ENCODE peak calls at places on chromosomes 16 and 17, in four cellular contexts. One of them, this sample, is unnamed.

GRCh38 chr17:31089461-31089860 is 5.3 kb upstream of the NF1 start:
- DNase-seq in HL-60: no peak
- DNase-seq in K562: no peak
- DNase-seq in GM12878: no peak
- DNase-seq in this sample: no peak

GRCh38 chr16:19239756-19240155 is 45.8 kb upstream of the CLEC19A start:
- DNase-seq in HL-60: no peak
- DNase-seq in K562: no peak
- DNase-seq in GM12878: no peak
- DNase-seq in this sample: no peak

GRCh38 chr17:61144137-61144536 is 255.5 kb upstream of the TBX2 start:
- DNase-seq in HL-60: no peak
- DNase-seq in K562: no peak
- DNase-seq in GM12878: no peak
- DNase-seq in this sample: no peak

GRCh38 chr17:67999291-67999911 is 3.1 kb upstream of the C17orf58 start:
- DNase-seq in GM12878: no peak
- DNase-seq in K562: no peak
- DNase-seq in HL-60: no peak
- DNase-seq in this sample: no peak

GRCh38 chr16:78487471-78487870 is 388.0 kb downstream of the WWOX start:
- DNase-seq in K562: no peak
- DNase-seq in HL-60: no peak
- DNase-seq in GM12878: no peak
- DNase-seq in this sample: no peak

GRCh38 chr16:27335349-27336052 is 21.7 kb downstream of the IL4R start:
- DNase-seq in HL-60: no peak
- DNase-seq in GM12878: no peak
- DNase-seq in K562: no peak
- DNase-seq in this sample: no peak

GRCh38 chr16:82699711-82700495 is 73.1 kb downstream of the CDH13 start:
- DNase-seq in HL-60: no peak
- DNase-seq in GM12878: no peak
- DNase-seq in K562: no peak
- DNase-seq in this sample: no peak

GRCh38 chr17:37039269-37039668 is 90.5 kb downstream of the AATF start:
- DNase-seq in K562: no peak
- DNase-seq in GM12878: no peak
- DNase-seq in HL-60: no peak
- DNase-seq in this sample: no peak

GRCh38 chr17:69031839-69032238 is 28.9 kb downstream of the ABCA9 start:
- DNase-seq in HL-60: no peak
- DNase-seq in GM12878: no peak
- DNase-seq in K562: no peak
- DNase-seq in this sample: no peak

GRCh38 chr16:81158964-81159363 is 62.8 kb upstream of the GCSH start:
- DNase-seq in K562: no peak
- DNase-seq in GM12878: no peak
- DNase-seq in HL-60: no peak
- DNase-seq in this sample: no peak

GRCh38 chr16:22813223-22813945 is 578 bp upstream of the HS3ST2 start:
- DNase-seq in HL-60: peak
- DNase-seq in GM12878: no peak
- DNase-seq in K562: peak
- DNase-seq in this sample: peak

GRCh38 chr16:67241008-67241900 is 6.0 kb downstream of the FHOD1 start:
- DNase-seq in HL-60: no peak
- DNase-seq in GM12878: no peak
- DNase-seq in K562: peak
- DNase-seq in this sample: no peak

GRCh38 chr17:75557075-75557851 is 30.3 kb upstream of the MYO15B start:
- DNase-seq in GM12878: no peak
- DNase-seq in HL-60: no peak
- DNase-seq in K562: peak
- DNase-seq in this sample: no peak

GRCh38 chr17:1912146-1912545 is 82.3 kb downstream of the RPA1 start:
- DNase-seq in GM12878: no peak
- DNase-seq in K562: no peak
- DNase-seq in HL-60: no peak
- DNase-seq in this sample: no peak

GRCh38 chr16:89912143-89912542 is 6.5 kb upstream of the MC1R start:
- DNase-seq in K562: no peak
- DNase-seq in HL-60: no peak
- DNase-seq in GM12878: no peak
- DNase-seq in this sample: no peak

GRCh38 chr17:79620207-79621038 is 9.6 kb upstream of the RBFOX3 start:
- DNase-seq in K562: no peak
- DNase-seq in GM12878: no peak
- DNase-seq in HL-60: no peak
- DNase-seq in this sample: no peak

GRCh38 chr17:19940722-19941464 is 36.7 kb downstream of the AKAP10 start:
- DNase-seq in GM12878: no peak
- DNase-seq in K562: no peak
- DNase-seq in HL-60: no peak
- DNase-seq in this sample: no peak

GRCh38 chr17:48028736-48029135 is 8.9 kb downstream of the COPZ2 start:
- DNase-seq in GM12878: no peak
- DNase-seq in K562: no peak
- DNase-seq in HL-60: no peak
- DNase-seq in this sample: no peak

GRCh38 chr17:18261659-18262058 is 1.2 kb downstream of the MIEF2 start:
- DNase-seq in K562: no peak
- DNase-seq in GM12878: no peak
- DNase-seq in HL-60: no peak
- DNase-seq in this sample: no peak

GRCh38 chr16:8861563-8862308 is 7.1 kb downstream of the CARHSP1 start:
- DNase-seq in HL-60: no peak
- DNase-seq in GM12878: no peak
- DNase-seq in K562: peak
- DNase-seq in this sample: no peak

GRCh38 chr17:50028207-50029120 is 27.4 kb upstream of the ITGA3 start:
- DNase-seq in GM12878: no peak
- DNase-seq in HL-60: no peak
- DNase-seq in K562: no peak
- DNase-seq in this sample: no peak

GRCh38 chr16:16041196-16041892 is 91.9 kb downstream of the ABCC1 start:
- DNase-seq in K562: no peak
- DNase-seq in GM12878: no peak
- DNase-seq in HL-60: no peak
- DNase-seq in this sample: no peak

GRCh38 chr17:81487487-81488275 is 24.9 kb downstream of the ACTG1 start:
- DNase-seq in HL-60: no peak
- DNase-seq in GM12878: no peak
- DNase-seq in K562: peak
- DNase-seq in this sample: peak

GRCh38 chr16:67542464-67542863 is 13.8 kb downstream of the RIPOR1 start:
- DNase-seq in HL-60: no peak
- DNase-seq in GM12878: no peak
- DNase-seq in K562: peak
- DNase-seq in this sample: peak

GRCh38 chr17:36550491-36551417 is 6.0 kb downstream of the GGNBP2 start:
- DNase-seq in HL-60: no peak
- DNase-seq in GM12878: peak
- DNase-seq in K562: no peak
- DNase-seq in this sample: no peak

GRCh38 chr17:14748036-14748715 is 447.3 kb downstream of the HS3ST3B1 start:
- DNase-seq in GM12878: no peak
- DNase-seq in HL-60: peak
- DNase-seq in K562: no peak
- DNase-seq in this sample: no peak

GRCh38 chr17:67221062-67221998 is 23.7 kb downstream of the HELZ start:
- DNase-seq in K562: peak
- DNase-seq in HL-60: no peak
- DNase-seq in GM12878: no peak
- DNase-seq in this sample: no peak

GRCh38 chr16:29029168-29029994 is 44.5 kb downstream of the LAT start:
- DNase-seq in HL-60: peak
- DNase-seq in K562: peak
- DNase-seq in GM12878: no peak
- DNase-seq in this sample: no peak

GRCh38 chr16:9885457-9885856 is 296.8 kb downstream of the GRIN2A start:
- DNase-seq in K562: no peak
- DNase-seq in HL-60: no peak
- DNase-seq in GM12878: no peak
- DNase-seq in this sample: no peak

GRCh38 chr16:12580809-12581208 is 222.9 kb downstream of the CPPED1 start:
- DNase-seq in K562: no peak
- DNase-seq in HL-60: no peak
- DNase-seq in GM12878: no peak
- DNase-seq in this sample: no peak

GRCh38 chr17:67608691-67609090 is 109.0 kb upstream of the NOL11 start:
- DNase-seq in GM12878: no peak
- DNase-seq in HL-60: no peak
- DNase-seq in K562: no peak
- DNase-seq in this sample: no peak

GRCh38 chr16:2295056-2295798 is 27.3 kb upstream of the RNPS1 start:
- DNase-seq in GM12878: peak
- DNase-seq in K562: no peak
- DNase-seq in HL-60: peak
- DNase-seq in this sample: peak

GRCh38 chr16:67884684-67885083 is at the start of gene NRN1L:
- DNase-seq in GM12878: no peak
- DNase-seq in K562: peak
- DNase-seq in HL-60: no peak
- DNase-seq in this sample: no peak

DNA sequence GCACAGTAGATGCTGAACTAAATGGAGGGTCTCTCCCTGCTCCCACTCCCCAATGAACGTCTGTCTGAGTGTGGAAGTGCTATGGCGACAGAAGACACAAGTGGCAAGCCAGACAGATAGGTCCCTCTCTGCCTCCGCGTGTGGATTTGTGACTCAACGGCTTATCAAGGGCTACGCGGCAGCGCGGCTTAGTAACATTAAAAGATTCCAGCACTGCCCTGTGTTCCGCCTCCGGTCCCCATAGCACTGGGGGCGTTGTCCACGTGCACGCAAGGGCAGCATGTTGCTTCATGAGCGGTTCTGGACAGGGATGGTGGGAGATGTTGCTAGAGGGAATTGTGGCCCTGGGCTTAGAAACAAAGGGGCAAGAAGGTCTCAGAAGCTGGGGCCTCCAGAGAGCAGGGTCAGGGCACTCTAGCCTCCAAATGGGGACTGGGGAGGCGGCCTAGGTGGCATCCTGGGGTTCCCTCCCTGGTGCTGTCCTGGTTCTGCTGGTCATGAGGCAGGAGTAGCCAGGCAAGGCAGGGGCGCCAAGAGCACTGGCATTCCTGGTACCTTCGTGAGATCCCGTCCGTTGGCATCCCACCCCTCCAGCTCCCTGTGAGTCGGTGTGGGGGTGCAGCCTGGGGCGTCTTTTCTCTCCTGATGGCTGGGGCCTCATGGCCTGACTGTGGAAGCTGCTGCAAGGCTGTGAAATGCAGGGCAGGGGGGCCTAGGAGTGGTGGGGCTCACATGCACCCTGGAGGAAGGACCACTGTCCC is 9.1 kb downstream of the CRHR1 start:
- DNase-seq in GM12878: no peak
- DNase-seq in K562: no peak
- DNase-seq in HL-60: no peak
- DNase-seq in this sample: no peak
- TF ChIP-seq SPI1 in GM12878: no peak
- TF ChIP-seq SPI1 in K562: no peak
- TF ChIP-seq SPI1 in HL-60: no peak
- TF ChIP-seq SPI1 in this sample: no peak

GRCh38 chr16:1291576-1291974 is 17.9 kb upstream of the UBE2I start:
- DNase-seq in HL-60: no peak
- DNase-seq in GM12878: no peak
- DNase-seq in K562: no peak
- DNase-seq in this sample: no peak
- TF ChIP-seq SPI1 in HL-60: no peak
- TF ChIP-seq SPI1 in GM12878: no peak
- TF ChIP-seq SPI1 in K562: no peak
- TF ChIP-seq SPI1 in this sample: no peak

GRCh38 chr17:82793974-82794620 is 42.2 kb downstream of the TBCD start:
- DNase-seq in GM12878: no peak
- DNase-seq in HL-60: no peak
- DNase-seq in K562: no peak
- DNase-seq in this sample: no peak

GRCh38 chr17:82789806-82790205 is 37.9 kb downstream of the TBCD start:
- DNase-seq in K562: no peak
- DNase-seq in GM12878: no peak
- DNase-seq in HL-60: no peak
- DNase-seq in this sample: no peak

GRCh38 chr17:82790391-82790790 is 38.5 kb downstream of the TBCD start:
- DNase-seq in HL-60: no peak
- DNase-seq in GM12878: no peak
- DNase-seq in K562: no peak
- DNase-seq in this sample: no peak

GRCh38 chr17:82789051-82789592 is 37.3 kb downstream of the TBCD start:
- DNase-seq in GM12878: no peak
- DNase-seq in HL-60: no peak
- DNase-seq in K562: no peak
- DNase-seq in this sample: no peak

GRCh38 chr17:82791532-82791931 is 39.7 kb downstream of the TBCD start:
- DNase-seq in HL-60: no peak
- DNase-seq in K562: no peak
- DNase-seq in GM12878: no peak
- DNase-seq in this sample: no peak
- TF ChIP-seq SPI1 in HL-60: no peak
- TF ChIP-seq SPI1 in K562: no peak
- TF ChIP-seq SPI1 in GM12878: no peak
- TF ChIP-seq SPI1 in this sample: no peak

GRCh38 chr17:76584427-76585047 is 1.1 kb downstream of the ST6GALNAC2 start:
- DNase-seq in K562: no peak
- DNase-seq in GM12878: no peak
- DNase-seq in HL-60: no peak
- DNase-seq in this sample: no peak
- TF ChIP-seq SPI1 in K562: no peak
- TF ChIP-seq SPI1 in GM12878: no peak
- TF ChIP-seq SPI1 in HL-60: no peak
- TF ChIP-seq SPI1 in this sample: no peak

GRCh38 chr17:41860254-41860931 is 4.8 kb downstream of the KLHL11 start:
- DNase-seq in K562: no peak
- DNase-seq in GM12878: no peak
- DNase-seq in HL-60: no peak
- DNase-seq in this sample: no peak

GRCh38 chr17:41865596-41865893 is 322 bp upstream of the KLHL11 start:
- DNase-seq in HL-60: no peak
- DNase-seq in K562: no peak
- DNase-seq in GM12878: peak
- DNase-seq in this sample: no peak

GRCh38 chr17:41863074-41863843 is 2.0 kb downstream of the KLHL11 start:
- DNase-seq in HL-60: no peak
- DNase-seq in K562: no peak
- DNase-seq in GM12878: no peak
- DNase-seq in this sample: no peak

GRCh38 chr17:41864837-41865595 is at the start of gene KLHL11:
- DNase-seq in K562: peak
- DNase-seq in HL-60: peak
- DNase-seq in GM12878: peak
- DNase-seq in this sample: peak

DNA sequence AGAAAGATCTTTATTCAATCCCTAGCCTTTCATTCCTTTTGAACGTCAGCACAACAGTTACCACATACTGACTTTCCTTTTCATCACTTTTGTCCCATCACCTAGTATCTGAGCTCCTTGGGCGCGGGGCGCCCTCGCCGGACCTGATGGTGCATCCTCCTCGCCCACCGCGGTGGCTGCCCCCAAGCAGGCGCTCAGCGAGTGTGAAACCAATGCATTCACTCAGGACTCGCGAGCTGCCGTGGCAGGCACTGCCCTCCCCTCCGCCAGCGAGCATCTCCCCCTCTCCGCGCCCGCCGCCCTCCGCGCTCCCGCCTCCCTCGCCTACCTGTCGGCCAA is 756 bp downstream of the KLHL11 start:
- DNase-seq in K562: no peak
- DNase-seq in HL-60: no peak
- DNase-seq in GM12878: no peak
- DNase-seq in this sample: no peak
- TF ChIP-seq SPI1 in K562: no peak
- TF ChIP-seq SPI1 in HL-60: no peak
- TF ChIP-seq SPI1 in GM12878: no peak
- TF ChIP-seq SPI1 in this sample: no peak